ENCODE peak calls at places on chromosomes 11 and 22, in four cellular contexts. Q is WTC11, J is K562, M is GM12878. I is an unnamed sample.
A peak's percentile ranks its signal among the peaks of the same experiment; 100 is the strongest.

GRCh38 chr11:121191787-121192186 is 90.7 kb downstream of the TECTA start:
- DNase-seq in Q (no peak), J (no peak), M (no peak), I (no peak)

GRCh38 chr11:45332486-45332934 is 46.4 kb upstream of the SYT13 start:
- DNase-seq in Q (peak; percentile 53), J (peak; percentile 77), M (no peak), I (peak; percentile 81)

GRCh38 chr22:39486951-39487825 is 14.9 kb upstream of the MIEF1 start:
- DNase-seq in Q (no peak), J (peak; percentile 58), M (no peak), I (no peak)

GRCh38 chr11:119706029-119706428 is 23.0 kb downstream of the NECTIN1 start:
- DNase-seq in J (no peak), M (no peak), Q (no peak), I (no peak)

GRCh38 chr11:117319214-117319840 is 3.3 kb upstream of the BACE1 start:
- DNase-seq in Q (no peak), J (no peak), M (no peak), I (no peak)

GRCh38 chr22:19431641-19432091 is at the start of gene HIRA:
- DNase-seq in Q (peak; percentile 87), J (peak; percentile 95), M (no peak), I (peak; percentile 92)

GRCh38 chr11:9385288-9385902 is 943 bp downstream of the IPO7 start:
- DNase-seq in Q (no peak), M (no peak), J (no peak), I (no peak)

GRCh38 chr11:110524227-110524626 is 94.5 kb downstream of the FDX1 start:
- DNase-seq in Q (no peak), M (no peak), J (peak; percentile 5), I (no peak)

GRCh38 chr22:43186272-43187170 is at the start of gene TTLL12:
- DNase-seq in J (peak; percentile 69), M (no peak), Q (peak; percentile 54), I (peak; percentile 84)
- TF ChIP-seq USF1 in J (no peak), M (no peak), Q (no peak), I (no peak)

GRCh38 chr11:76635991-76636520 is 34.5 kb downstream of the LRRC32 start:
- DNase-seq in J (no peak), M (no peak), Q (no peak), I (no peak)

GRCh38 chr11:76638267-76639197 is 32.0 kb downstream of the LRRC32 start:
- DNase-seq in Q (no peak), M (no peak), J (no peak), I (no peak)

GRCh38 chr11:76636826-76637460 is 33.6 kb downstream of the LRRC32 start:
- DNase-seq in J (no peak), M (no peak), Q (no peak), I (no peak)

GRCh38 chr11:76639621-76640020 is 30.9 kb downstream of the LRRC32 start:
- DNase-seq in J (no peak), Q (no peak), M (no peak), I (no peak)

DNA sequence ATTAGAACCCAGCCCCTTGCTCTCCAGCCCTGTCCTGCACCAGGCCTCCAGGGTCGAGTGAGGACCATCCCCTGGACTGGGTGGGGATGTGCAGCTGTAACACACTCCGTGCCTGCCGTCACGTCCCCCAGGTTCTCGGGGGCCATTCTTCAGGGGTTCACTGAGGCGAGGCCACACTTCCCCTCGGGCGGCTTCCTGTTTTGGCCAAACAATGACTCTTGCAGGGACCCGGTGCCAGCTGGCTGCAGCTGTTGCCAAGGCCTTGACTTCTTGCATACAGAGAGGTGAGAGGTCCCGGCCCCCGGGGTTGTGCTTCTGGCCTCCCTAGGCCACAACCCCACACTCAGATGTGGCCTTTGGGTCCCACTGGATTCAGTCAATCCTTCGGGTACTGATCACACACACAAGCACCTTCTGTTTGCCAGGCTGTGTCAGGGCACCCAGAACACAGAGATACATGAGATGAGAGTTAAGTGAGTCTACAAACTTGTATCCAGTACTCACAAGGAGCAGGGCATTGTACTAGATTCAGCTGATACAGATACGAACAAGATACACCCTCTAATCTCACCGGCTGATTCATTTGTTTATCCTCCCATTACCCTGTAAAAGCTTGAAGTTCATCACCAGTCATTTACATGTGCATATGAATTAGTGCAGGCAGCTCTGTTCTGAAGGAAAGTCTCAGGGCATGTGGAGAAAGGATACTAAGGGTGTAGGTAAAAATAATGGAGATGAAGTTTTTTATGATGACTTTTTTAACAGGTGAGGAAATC is 32.9 kb downstream of the LRRC32 start:
- DNase-seq in M (peak; percentile 67), Q (no peak), J (no peak), I (no peak)
- TF ChIP-seq USF1 in M (no peak), Q (no peak), J (no peak), I (no peak)

GRCh38 chr11:75490221-75491181 is 35.2 kb downstream of the GDPD5 start:
- DNase-seq in Q (peak; percentile 36), J (no peak), M (no peak), I (no peak)
- TF ChIP-seq USF1 in Q (no peak), J (no peak), M (no peak), I (no peak)

DNA sequence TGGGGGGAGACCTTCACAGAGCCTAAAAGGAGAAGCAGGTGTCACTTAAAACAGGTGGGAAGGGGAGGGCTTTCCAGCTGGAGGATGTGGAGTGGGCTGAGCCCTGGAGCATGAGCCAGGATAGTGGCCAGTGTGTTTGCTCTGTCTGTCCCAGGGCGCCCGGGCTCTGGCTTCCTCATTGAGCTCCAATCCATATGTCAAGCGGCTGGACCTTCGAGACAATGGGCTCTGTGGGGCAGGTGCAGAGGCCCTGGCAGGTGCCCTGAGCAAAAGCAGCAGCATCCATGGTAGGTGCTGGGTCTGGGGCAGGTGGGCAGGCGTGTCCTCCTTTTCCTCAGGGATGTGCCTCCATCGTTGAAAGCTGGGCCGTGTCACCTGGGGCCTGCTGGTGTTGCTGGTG is 2.0 kb downstream of the LRRC74B start:
- DNase-seq in J (no peak), M (no peak), Q (no peak), I (no peak)
- TF ChIP-seq USF1 in J (no peak), M (no peak), Q (no peak), I (no peak)

DNA sequence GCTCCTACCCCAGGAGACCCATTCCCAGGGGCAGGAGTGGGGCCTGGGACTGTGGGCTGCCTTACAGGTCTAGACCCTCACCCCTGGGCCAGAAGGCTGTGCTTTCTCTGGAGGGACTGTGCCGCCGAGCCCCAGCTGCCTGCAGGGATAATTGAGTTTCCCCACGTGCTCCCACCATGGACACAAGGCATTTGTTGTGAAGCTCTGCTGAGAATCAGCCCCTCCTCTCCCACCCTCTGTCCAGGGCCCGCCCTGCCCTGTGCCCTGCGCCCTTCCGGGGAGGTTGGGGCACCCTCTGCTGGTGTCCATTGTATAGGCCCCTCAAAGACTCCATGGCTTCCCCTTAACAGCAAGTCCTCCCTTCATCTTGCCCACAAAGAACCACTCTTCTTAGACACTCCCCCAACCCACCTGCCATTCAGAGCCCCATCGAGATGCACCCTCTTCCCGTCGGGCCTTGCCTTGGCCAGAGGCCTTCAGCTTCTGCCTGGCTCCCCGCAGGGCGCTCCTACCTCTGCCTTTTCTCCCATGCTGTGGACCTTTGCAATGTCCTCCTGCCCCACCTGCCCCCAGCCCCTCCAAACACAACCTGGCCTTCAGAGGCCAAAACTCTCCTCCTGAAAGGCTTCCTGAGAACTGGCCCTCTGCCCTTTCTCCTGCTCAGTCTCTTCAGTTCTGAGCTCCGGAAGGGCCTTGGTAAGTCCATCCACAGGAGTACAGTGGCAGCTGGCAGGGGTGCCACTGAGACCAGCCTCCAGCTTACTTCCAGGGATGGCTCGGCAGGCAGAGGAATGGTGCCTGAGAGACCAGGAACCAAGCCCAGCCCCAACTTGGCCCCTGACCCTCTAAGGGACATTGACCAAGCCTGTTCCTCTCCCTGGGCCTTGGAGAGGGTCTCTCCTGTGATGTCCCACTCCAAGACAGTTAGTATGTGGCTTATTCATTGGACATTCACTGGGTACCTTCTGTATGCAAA is 22.4 kb downstream of the DUSP8 start:
- DNase-seq in Q (no peak), J (peak; percentile 54), M (no peak), I (no peak)
- TF ChIP-seq USF1 in Q (no peak), J (no peak), M (no peak), I (no peak)

GRCh38 chr22:30919973-30920372 is 48.6 kb downstream of the MORC2 start:
- DNase-seq in M (no peak), Q (no peak), J (no peak), I (no peak)
- TF ChIP-seq USF1 in M (no peak), Q (no peak), J (no peak), I (no peak)

DNA sequence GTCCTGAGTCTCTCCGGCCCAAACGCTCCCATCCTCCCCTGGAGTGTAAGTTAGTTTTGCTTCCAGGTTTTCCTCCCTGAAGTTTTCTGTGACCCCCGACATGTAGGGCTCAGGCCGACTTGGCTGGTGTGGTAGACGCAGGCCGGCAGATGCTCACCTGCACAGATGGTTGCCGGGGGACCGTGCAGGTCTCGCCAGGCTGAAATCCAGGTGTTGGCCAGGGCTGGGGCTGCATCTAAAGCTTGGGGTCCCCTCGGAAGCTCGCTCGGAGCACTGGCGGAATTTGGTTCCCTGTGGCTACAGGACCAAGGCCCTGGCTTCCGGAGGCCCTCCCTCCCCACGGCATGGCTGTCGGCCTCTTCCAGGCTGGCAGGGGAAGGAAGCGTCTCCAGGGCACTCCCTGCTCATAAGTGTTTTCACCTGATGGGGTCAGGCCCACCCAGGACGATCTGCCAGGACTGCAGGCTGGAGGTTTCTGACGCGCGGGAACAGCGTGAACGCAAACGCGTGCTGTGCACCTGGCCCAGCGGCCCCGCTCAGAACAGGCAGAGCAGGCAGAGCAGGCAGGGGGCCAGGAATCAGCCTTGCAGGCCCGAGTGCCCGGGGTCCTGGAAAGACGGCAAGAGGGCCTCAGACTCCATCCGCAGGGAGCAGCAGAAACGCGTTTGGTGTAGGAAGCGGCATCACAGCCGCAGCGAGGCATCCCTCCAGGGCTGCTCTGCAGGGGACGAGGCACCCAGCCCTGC is 258.2 kb downstream of the BRD1 start:
- DNase-seq in M (no peak), J (no peak), Q (no peak), I (no peak)
- TF ChIP-seq USF1 in M (no peak), J (no peak), Q (no peak), I (no peak)

I was measured in SK-N-SH.